ENCODE peak calls at places on chromosomes 7 and 10, in five cellular contexts. Q is AG09309, E is PC-3, R is body of pancreas, F is endothelial cell of umbilical vein. K is an unnamed sample.
A peak's percentile ranks its signal among the peaks of the same experiment; 100 is the strongest.

GRCh38 chr7:92717601-92717981 is 118.8 kb downstream of the CDK6 start:
- DNase-seq in Q (no peak), E (peak; percentile 51), R (no peak), F (no peak), K (no peak)

GRCh38 chr7:67955061-67955460 is 958.4 kb downstream of the TYW1 start:
- DNase-seq in Q (no peak), E (no peak), R (no peak), F (no peak), K (no peak)

GRCh38 chr7:55396386-55396785 is 31.2 kb downstream of the LANCL2 start:
- DNase-seq in Q (no peak), E (no peak), R (no peak), F (no peak), K (no peak)

GRCh38 chr10:110642980-110643655 is 1.0 kb upstream of the RBM20 start:
- DNase-seq in Q (no peak), E (no peak), R (no peak), F (no peak), K (no peak)

GRCh38 chr7:150357771-150358427 is 10.7 kb upstream of the REPIN1 start:
- DNase-seq in Q (no peak), E (no peak), R (no peak), F (no peak), K (no peak)

GRCh38 chr10:7410800-7411670 is at the start of gene SFMBT2:
- DNase-seq in Q (peak; percentile 3), E (peak; percentile 27), R (peak; percentile 50), F (peak; percentile 65), K (no peak)

GRCh38 chr7:82406937-82407336 is 36.6 kb downstream of the CACNA2D1 start:
- DNase-seq in Q (no peak), E (no peak), R (no peak), F (no peak), K (no peak)

GRCh38 chr7:78587443-78588044 is 789.0 kb downstream of the PHTF2 start:
- DNase-seq in Q (no peak), E (peak; percentile 70), R (no peak), F (no peak), K (peak; percentile 14)

GRCh38 chr7:80440908-80441307 is 71.0 kb downstream of the GNAT3 start:
- DNase-seq in Q (no peak), E (peak; percentile 7), R (no peak), F (no peak), K (no peak)

GRCh38 chr7:107501593-107501992 is 31.7 kb downstream of the GPR22 start:
- DNase-seq in Q (no peak), E (peak; percentile 59), R (no peak), F (peak; percentile 64), K (no peak)

GRCh38 chr10:77390481-77390891 is 247.1 kb downstream of the KCNMA1 start:
- DNase-seq in Q (no peak), E (peak; percentile 72), R (no peak), F (no peak), K (no peak)

GRCh38 chr10:114042895-114043531 is 653 bp upstream of the ADRB1 start:
- DNase-seq in Q (no peak), E (no peak), R (peak; percentile 45), F (peak; percentile 39), K (no peak)

GRCh38 chr10:92692697-92693533 is 3.2 kb downstream of the HHEX start:
- DNase-seq in Q (no peak), E (no peak), R (no peak), F (peak; percentile 29), K (peak; percentile 11)

GRCh38 chr7:105878746-105879605 is 2.6 kb upstream of the ATXN7L1 start:
- DNase-seq in Q (no peak), E (no peak), R (no peak), F (no peak), K (no peak)

GRCh38 chr7:145169908-145170307 is 334.1 kb upstream of the TPK1 start:
- DNase-seq in Q (no peak), E (peak; percentile 46), R (no peak), F (no peak), K (no peak)

GRCh38 chr7:84729284-84729683 is 457.6 kb downstream of the SEMA3D start:
- DNase-seq in Q (peak; percentile 46), E (no peak), R (no peak), F (no peak), K (no peak)

GRCh38 chr10:14302035-14302434 is 28.7 kb downstream of the FRMD4A start:
- DNase-seq in Q (peak; percentile 5), E (peak; percentile 6), R (no peak), F (peak; percentile 26), K (no peak)

GRCh38 chr10:125554753-125555152 is 128.2 kb downstream of the TEX36 start:
- DNase-seq in Q (no peak), E (no peak), R (no peak), F (no peak), K (no peak)

GRCh38 chr7:119175916-119176627 is 951.6 kb downstream of the ANKRD7 start:
- DNase-seq in Q (no peak), E (peak; percentile 79), R (peak; percentile 34), F (peak; percentile 34), K (peak; percentile 51)

GRCh38 chr7:139750459-139751095 is 27.2 kb downstream of the HIPK2 start:
- DNase-seq in Q (no peak), E (no peak), R (no peak), F (no peak), K (no peak)

GRCh38 chr7:16940777-16941176 is 59.0 kb upstream of the AGR3 start:
- DNase-seq in Q (no peak), E (no peak), R (no peak), F (peak; percentile 85), K (no peak)

GRCh38 chr7:116426428-116427156 is 72.9 kb upstream of the CAV2 start:
- DNase-seq in Q (peak; percentile 77), E (peak; percentile 96), R (no peak), F (peak; percentile 98), K (peak; percentile 63)

DNA sequence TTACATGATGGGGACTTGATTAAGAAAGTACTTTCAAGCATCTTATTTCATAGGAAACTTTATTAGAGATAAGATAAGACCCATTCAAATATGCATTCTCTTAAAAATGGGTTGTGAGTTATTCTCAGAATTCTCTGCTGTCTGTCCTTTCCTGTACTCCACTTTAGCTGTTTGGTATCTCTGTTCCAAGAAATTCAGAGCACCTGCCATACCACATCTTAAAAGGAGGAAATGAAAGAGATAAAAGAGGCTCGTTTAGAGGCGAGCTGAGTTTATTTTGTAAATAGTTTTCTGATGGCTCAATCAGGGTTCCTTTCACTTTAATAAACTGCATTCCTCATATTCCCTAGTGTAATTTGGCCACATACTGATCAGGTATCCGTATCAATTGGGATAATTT is 87.2 kb downstream of the MDFIC start:
- DNase-seq in Q (no peak), E (peak; percentile 23), R (no peak), F (no peak), K (no peak)
- TF ChIP-seq CTCF in Q (no peak), E (no peak), R (no peak), F (no peak), K (no peak)

DNA sequence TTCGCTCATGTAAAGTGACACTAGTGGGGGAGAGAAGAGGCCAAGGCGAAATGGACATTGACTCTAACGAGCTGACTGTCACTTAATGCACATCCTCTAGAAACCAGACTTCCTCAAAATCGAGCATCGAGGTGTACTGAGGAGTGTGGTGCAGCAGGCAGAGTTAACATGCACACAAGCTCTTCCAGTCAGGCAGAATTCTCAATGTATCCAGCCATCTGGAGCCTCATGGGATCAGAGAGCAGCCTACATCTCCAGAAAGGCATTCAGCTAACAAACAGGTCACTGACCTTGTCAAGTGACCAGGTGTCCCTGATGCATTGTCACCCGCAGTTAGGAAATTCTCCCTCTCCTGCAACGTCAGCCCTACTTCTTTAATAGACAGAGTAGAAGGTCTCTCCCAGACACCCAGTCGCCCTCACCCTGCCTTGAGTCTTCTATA is 259.8 kb upstream of the AOAH start:
- DNase-seq in Q (no peak), E (no peak), R (no peak), F (no peak), K (no peak)
- H3K4me3 ChIP-seq in Q (no peak overlapping the region), E (no peak overlapping the region), R (no peak overlapping the region), F (no peak overlapping the region), K (no peak overlapping the region)

GRCh38 chr10:82969405-82969804 is 1094.4 kb downstream of the NRG3 start:
- DNase-seq in Q (no peak), E (no peak), R (no peak), F (peak; percentile 29), K (no peak)
- TF ChIP-seq CTCF in Q (peak; percentile 26), E (peak; percentile 31), R (peak; percentile 62), F (no peak), K (peak; percentile 25)

DNA sequence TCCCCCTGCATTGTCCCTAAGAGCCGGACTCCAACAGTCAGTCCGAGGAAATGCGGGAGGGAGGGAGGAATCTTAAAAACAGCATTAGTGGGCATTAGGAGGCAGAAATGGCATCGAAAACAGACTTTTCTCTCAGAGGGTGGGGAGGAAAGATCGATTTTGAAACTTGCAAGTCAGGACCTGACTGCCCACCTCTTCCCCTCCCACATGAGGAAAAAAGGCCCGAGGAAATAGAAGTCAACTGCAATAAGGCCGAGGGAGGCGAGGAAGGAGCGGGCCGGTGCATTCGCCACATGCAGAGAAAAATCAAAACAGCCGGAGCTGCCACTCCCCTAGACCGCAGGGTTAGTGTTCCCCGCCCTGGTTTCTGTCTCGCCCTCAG is 2.8 kb downstream of the LBX1 start:
- DNase-seq in Q (no peak), E (no peak), R (no peak), F (no peak), K (no peak)
- H3K4me3 ChIP-seq in Q (no peak overlapping the region), E (peak overlapping the region; percentile 60), R (no peak overlapping the region), F (no peak overlapping the region), K (no peak overlapping the region)

DNA sequence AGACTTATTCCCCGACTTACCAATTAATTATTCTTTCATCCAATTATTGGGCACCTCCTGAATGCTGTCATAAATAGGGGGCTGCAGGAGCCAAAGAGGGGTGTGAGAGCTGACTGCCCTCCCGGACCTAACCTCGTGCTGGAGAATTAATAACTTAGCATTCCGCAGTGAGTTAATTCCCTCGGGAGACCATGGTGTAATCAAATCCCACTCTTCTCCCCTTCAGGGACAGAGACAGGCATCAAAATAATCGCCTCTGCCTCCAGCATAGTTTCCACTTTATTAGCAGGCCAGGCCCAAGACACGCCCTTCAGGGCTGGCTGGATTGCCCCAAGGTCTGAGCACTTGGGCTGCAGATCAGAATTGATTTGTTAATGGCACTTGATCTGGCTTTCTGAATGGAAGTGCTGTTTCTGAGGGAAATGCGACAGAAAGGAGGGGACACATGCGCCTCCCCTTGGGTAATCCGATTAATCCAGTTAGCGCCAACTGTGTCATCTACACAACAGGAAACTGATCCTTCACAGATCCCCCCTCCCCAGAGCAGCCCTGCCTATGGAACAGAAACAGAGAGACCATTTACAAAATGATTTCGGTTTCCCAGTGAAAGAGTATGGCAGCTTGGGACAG is 15.6 kb downstream of the CHAT start:
- DNase-seq in Q (no peak), E (no peak), R (no peak), F (no peak), K (no peak)
- TF ChIP-seq CTCF in Q (no peak), E (no peak), R (no peak), F (no peak), K (no peak)